ENCODE peak calls at places on chromosomes 16 and 17, in five cellular contexts. M, H, Z, T and V are unnamed samples.

GRCh38 chr17:55577687-55578086 is 66.4 kb upstream of the SMIM36 start:
- DNase-seq in T (no peak), M (no peak), Z (no peak), H (peak), V (no peak)

GRCh38 chr17:50565559-50566350 is 5.2 kb downstream of the CACNA1G start:
- DNase-seq in H (peak), Z (no peak), M (peak), T (peak), V (peak)

GRCh38 chr16:84483882-84484565 is 20.4 kb downstream of the MEAK7 start:
- DNase-seq in Z (no peak), M (no peak), T (no peak), H (no peak), V (no peak)

GRCh38 chr16:21186326-21186691 is 25.1 kb downstream of the ZP2 start:
- DNase-seq in T (no peak), M (no peak), Z (no peak), H (peak), V (no peak)

GRCh38 chr16:72203401-72203800 is 31.4 kb upstream of the PMFBP1 start:
- DNase-seq in M (peak), H (peak), Z (no peak), T (no peak), V (no peak)

GRCh38 chr16:88634141-88634993 is 4.0 kb upstream of the IL17C start:
- DNase-seq in Z (peak), T (peak), M (peak), H (peak), V (peak)

GRCh38 chr17:12522743-12523181 is 142.9 kb upstream of the MYOCD start:
- DNase-seq in Z (no peak), M (peak), H (peak), T (no peak), V (peak)

GRCh38 chr17:63086483-63087185 is 120.6 kb downstream of the TANC2 start:
- DNase-seq in H (no peak), M (no peak), Z (no peak), T (no peak), V (no peak)

GRCh38 chr16:4523686-4524085 is 14.9 kb downstream of the CDIP1 start:
- DNase-seq in M (no peak), H (no peak), Z (no peak), T (no peak), V (no peak)

GRCh38 chr17:63945851-63946439 is 13.8 kb upstream of the CD79B start:
- DNase-seq in H (no peak), M (no peak), T (no peak), Z (no peak), V (no peak)

GRCh38 chr17:29546085-29546484 is 20.8 kb downstream of the ABHD15 start:
- DNase-seq in M (peak), H (no peak), T (no peak), Z (no peak), V (no peak)

GRCh38 chr16:88063201-88063773 is 112.1 kb downstream of the BANP start:
- DNase-seq in H (peak), T (no peak), Z (no peak), M (peak), V (no peak)

GRCh38 chr16:81347425-81347824 is 32.7 kb downstream of the GAN start:
- DNase-seq in Z (no peak), T (no peak), H (no peak), M (no peak), V (no peak)

GRCh38 chr17:31093866-31094599 is 744 bp upstream of the NF1 start:
- DNase-seq in M (no peak), T (no peak), Z (no peak), H (no peak), V (peak)

GRCh38 chr17:33335491-33336173 is 42.5 kb upstream of the ASIC2 start:
- DNase-seq in M (peak), Z (peak), H (no peak), T (peak), V (peak)

GRCh38 chr17:58006563-58006923 is 503 bp downstream of the SRSF1 start:
- DNase-seq in M (peak), T (no peak), Z (peak), H (peak), V (peak)

GRCh38 chr16:85555549-85556455 is 57.3 kb upstream of the GSE1 start:
- DNase-seq in H (no peak), Z (peak), M (peak), T (no peak), V (peak)

GRCh38 chr17:57004944-57005579 is 27.1 kb downstream of the SCPEP1 start:
- DNase-seq in Z (no peak), H (no peak), M (no peak), T (no peak), V (peak)
- H2BK5ac ChIP-seq in Z (no peak), H (no peak), M (no peak), T (no peak), V (no peak)

GRCh38 chr16:28923652-28924398 is 1.2 kb downstream of the RABEP2 start:
- DNase-seq in M (no peak), Z (no peak), T (no peak), H (no peak), V (no peak)
- H2BK5ac ChIP-seq in M (no peak), Z (no peak), T (no peak), H (no peak), V (peak)

DNA sequence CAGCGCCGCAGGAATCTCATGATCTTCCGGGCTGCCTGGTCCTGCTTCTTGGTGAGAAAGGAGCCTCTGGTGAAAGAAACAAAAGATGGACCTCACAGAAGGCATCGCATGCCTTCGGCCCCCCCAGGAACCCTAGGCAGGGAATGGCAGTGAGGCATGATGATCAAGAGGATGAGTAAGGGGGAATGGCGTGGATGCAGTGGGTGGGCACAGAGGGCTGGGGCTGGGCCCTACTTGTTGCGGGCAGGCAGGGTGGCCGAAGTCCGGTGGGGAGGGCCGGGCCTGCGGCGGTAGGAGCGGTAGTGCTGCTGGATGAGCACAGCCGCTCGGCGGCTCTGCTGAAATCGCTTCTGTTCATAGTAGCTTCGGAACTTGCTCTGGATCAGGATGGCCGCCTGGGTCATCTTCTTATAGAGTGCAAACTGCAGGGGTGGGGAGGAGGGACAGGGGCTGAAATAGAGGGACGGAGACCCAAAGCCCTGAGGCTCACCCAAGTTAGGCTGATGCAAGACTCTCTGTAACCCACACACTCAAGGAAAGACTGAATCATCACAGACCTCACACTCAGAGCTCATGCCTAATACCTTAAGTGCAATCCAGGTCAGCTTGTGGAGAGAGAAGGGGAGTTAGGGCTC is 1.4 kb upstream of the SPAG7 start:
- DNase-seq in M (peak), H (peak), Z (no peak), T (no peak), V (peak)
- H2BK5ac ChIP-seq in M (peak), H (peak), Z (no peak), T (peak), V (no peak)

GRCh38 chr17:77665833-77666232 is 292.7 kb upstream of the TNRC6C start:
- DNase-seq in T (no peak), Z (no peak), H (no peak), M (no peak), V (no peak)
- H2BK5ac ChIP-seq in T (no peak), Z (no peak), H (no peak), M (no peak), V (no peak)

GRCh38 chr16:75062944-75063444 is 53.6 kb downstream of the LDHD start:
- DNase-seq in H (no peak), T (no peak), M (no peak), Z (no peak), V (no peak)
- H2BK5ac ChIP-seq in H (peak), T (no peak), M (no peak), Z (no peak), V (no peak)

GRCh38 chr17:27493088-27493487 is 36.8 kb downstream of the KSR1 start:
- DNase-seq in M (no peak), Z (no peak), T (no peak), H (no peak), V (no peak)
- H2BK5ac ChIP-seq in M (no peak), Z (no peak), T (no peak), H (no peak), V (no peak)

GRCh38 chr17:43014020-43014615 is 7.5 kb downstream of the IFI35 start:
- DNase-seq in Z (no peak), T (no peak), M (no peak), H (no peak), V (no peak)
- H2BK5ac ChIP-seq in Z (no peak), T (no peak), M (no peak), H (no peak), V (no peak)